ENCODE peak calls at places on chromosome 19, in six cellular contexts. F is ovary, O is tibial nerve, V is adrenal gland, M is upper lobe of left lung, S is IMR-90. E is an unnamed sample.
A peak's percentile ranks its signal among the peaks of the same experiment; 100 is the strongest.

GRCh38 chr19:30722236-30722635 is 350.1 kb downstream of the ZNF536 start:
- DNase-seq in F (no peak), O (no peak), V (no peak), M (no peak), S (no peak), E (peak; percentile 81)

GRCh38 chr19:2270157-2270571 is 11.8 kb downstream of the PEAK3 start:
- DNase-seq in F (peak; percentile 74), O (peak; percentile 60), V (peak; percentile 74), M (no peak), S (no peak), E (peak; percentile 93)

GRCh38 chr19:33660426-33661160 is 38.8 kb downstream of the CHST8 start:
- DNase-seq in F (no peak), O (no peak), V (no peak), M (no peak), S (no peak), E (no peak)

GRCh38 chr19:6394831-6395230 is 1.9 kb upstream of the GTF2F1 start:
- DNase-seq in F (no peak), O (no peak), V (no peak), M (no peak), S (no peak), E (no peak)

GRCh38 chr19:40147693-40148347 is 43.4 kb upstream of the MAP3K10 start:
- DNase-seq in F (no peak), O (no peak), V (peak; percentile 51), M (no peak), S (peak; percentile 77), E (peak; percentile 86)

GRCh38 chr19:15280048-15280725 is 47.9 kb upstream of the EPHX3 start:
- DNase-seq in F (no peak), O (no peak), V (no peak), M (peak; percentile 47), S (peak; percentile 71), E (no peak)

GRCh38 chr19:48308695-48309586 is 16.4 kb upstream of the EMP3 start:
- DNase-seq in F (no peak), O (no peak), V (no peak), M (no peak), S (no peak), E (no peak)

GRCh38 chr19:54391589-54392061 is 23.6 kb upstream of the TTYH1 start:
- DNase-seq in F (no peak), O (no peak), V (no peak), M (no peak), S (no peak), E (no peak)

GRCh38 chr19:45404557-45405434 is at the start of gene PPP1R13L:
- DNase-seq in F (peak; percentile 76), O (no peak), V (peak; percentile 88), M (peak; percentile 94), S (peak; percentile 56), E (peak; percentile 97)

GRCh38 chr19:15379083-15379995 is at the start of gene AKAP8:
- DNase-seq in F (peak; percentile 99), O (peak; percentile 97), V (peak; percentile 99), M (peak; percentile 99), S (peak; percentile 98), E (peak; percentile 98)

GRCh38 chr19:50791594-50792245 is 1.5 kb downstream of the ACP4 start:
- DNase-seq in F (no peak), O (no peak), V (no peak), M (no peak), S (no peak), E (no peak)

GRCh38 chr19:43148233-43148632 is 38.1 kb downstream of the PSG5 start:
- DNase-seq in F (no peak), O (no peak), V (no peak), M (no peak), S (peak; percentile 93), E (peak; percentile 69)

GRCh38 chr19:18777725-18778389 is 13.2 kb downstream of the COMP start:
- DNase-seq in F (no peak), O (no peak), V (no peak), M (no peak), S (no peak), E (no peak)

GRCh38 chr19:52541608-52542007 is 14.1 kb downstream of the ZNF808 start:
- DNase-seq in F (no peak), O (no peak), V (no peak), M (no peak), S (no peak), E (no peak)

GRCh38 chr19:55369651-55370304 is 485 bp downstream of the IL11 start:
- DNase-seq in F (no peak), O (no peak), V (no peak), M (no peak), S (peak; percentile 76), E (no peak)

GRCh38 chr19:6970478-6970877 is 50.8 kb downstream of the MBD3L2B start:
- DNase-seq in F (no peak), O (no peak), V (no peak), M (peak; percentile 30), S (no peak), E (no peak)

GRCh38 chr19:24086974-24087595 is at the start of gene ZNF254:
- DNase-seq in F (peak; percentile 80), O (peak; percentile 93), V (peak; percentile 96), M (peak; percentile 97), S (peak; percentile 95), E (peak; percentile 97)

GRCh38 chr19:21474671-21475181 is 30.7 kb upstream of the ZNF429 start:
- DNase-seq in F (peak; percentile 91), O (peak; percentile 29), V (peak; percentile 86), M (peak; percentile 85), S (peak; percentile 31), E (no peak)

GRCh38 chr19:6375411-6376010 is at the start of gene PSPN:
- DNase-seq in F (no peak), O (no peak), V (no peak), M (no peak), S (no peak), E (no peak)

GRCh38 chr19:51207747-51208146 is 17.1 kb upstream of the CD33 start:
- DNase-seq in F (no peak), O (no peak), V (no peak), M (no peak), S (no peak), E (no peak)

GRCh38 chr19:29480507-29480906 is 45.3 kb upstream of the VSTM2B start:
- DNase-seq in F (no peak), O (no peak), V (no peak), M (no peak), S (no peak), E (peak; percentile 40)

GRCh38 chr19:51726049-51726448 is 2.3 kb upstream of the HAS1 start:
- DNase-seq in F (peak; percentile 74), O (no peak), V (peak; percentile 20), M (no peak), S (peak; percentile 41), E (peak; percentile 76)

GRCh38 chr19:782195-783043 is 14.8 kb upstream of the PTBP1 start:
- DNase-seq in F (no peak), O (no peak), V (peak; percentile 44), M (no peak), S (peak; percentile 33), E (no peak)

GRCh38 chr19:778910-779653 is 18.2 kb upstream of the PTBP1 start:
- DNase-seq in F (no peak), O (peak; percentile 70), V (peak; percentile 67), M (peak; percentile 63), S (peak; percentile 94), E (peak; percentile 94)

GRCh38 chr19:781800-782194 is 15.5 kb upstream of the PTBP1 start:
- DNase-seq in F (no peak), O (no peak), V (no peak), M (no peak), S (no peak), E (no peak)

GRCh38 chr19:784541-784940 is 12.7 kb upstream of the PTBP1 start:
- DNase-seq in F (no peak), O (no peak), V (no peak), M (no peak), S (no peak), E (no peak)

DNA sequence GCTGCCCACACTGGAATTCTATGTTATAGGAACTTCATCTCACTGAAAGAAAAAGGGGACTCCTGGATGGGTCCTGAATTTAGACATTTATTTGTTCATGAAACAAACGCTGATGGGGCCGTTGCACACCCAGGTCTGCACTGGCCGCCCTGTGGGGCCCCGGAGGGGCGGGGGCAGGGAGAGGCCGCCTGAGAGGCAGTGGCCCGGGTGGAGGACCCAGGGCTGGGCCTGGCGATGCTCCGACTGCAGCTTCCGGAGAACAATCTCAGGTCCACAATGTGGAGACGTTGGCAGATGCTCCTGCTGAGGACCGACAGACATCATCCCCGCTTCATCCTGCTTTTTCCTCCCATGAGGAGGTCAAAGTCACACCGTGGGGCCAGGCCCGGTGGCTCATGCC is 16.3 kb upstream of the PTBP1 start:
- DNase-seq in F (no peak), O (no peak), V (no peak), M (no peak), S (no peak), E (no peak)
- H3K4me3 ChIP-seq in F (no peak overlapping the region), O (no peak overlapping the region), V (no peak overlapping the region), M (no peak overlapping the region), S (no peak overlapping the region), E (no peak overlapping the region)

GRCh38 chr19:4687396-4687795 is 17.3 kb upstream of the MYDGF start:
- DNase-seq in F (no peak), O (no peak), V (no peak), M (no peak), S (no peak), E (no peak)

GRCh38 chr19:4688587-4688986 is 18.4 kb upstream of the MYDGF start:
- DNase-seq in F (no peak), O (no peak), V (no peak), M (no peak), S (no peak), E (no peak)

GRCh38 chr19:4682417-4683200 is 12.5 kb upstream of the MYDGF start:
- DNase-seq in F (no peak), O (no peak), V (no peak), M (no peak), S (no peak), E (no peak)

GRCh38 chr19:4686700-4687099 is 16.6 kb upstream of the MYDGF start:
- DNase-seq in F (no peak), O (no peak), V (no peak), M (no peak), S (no peak), E (no peak)

GRCh38 chr19:4684312-4685095 is 14.4 kb upstream of the MYDGF start:
- DNase-seq in F (no peak), O (no peak), V (no peak), M (no peak), S (no peak), E (no peak)
- TF ChIP-seq POLR2A in F (no peak), O (no peak), V (no peak), M (no peak), S (no peak), E (no peak)

GRCh38 chr19:49333426-49334288 is 1.5 kb upstream of the CD37 start:
- DNase-seq in F (peak; percentile 19), O (no peak), V (no peak), M (peak; percentile 65), S (peak; percentile 40), E (no peak)
- H3K4me3 ChIP-seq in F (no peak overlapping the region), O (no peak overlapping the region), V (no peak overlapping the region), M (no peak overlapping the region), S (no peak overlapping the region), E (no peak overlapping the region)

GRCh38 chr19:1026189-1027019 is at the start of gene CNN2:
- DNase-seq in F (peak; percentile 85), O (peak; percentile 71), V (peak; percentile 70), M (peak; percentile 89), S (peak; percentile 67), E (peak; percentile 76)

GRCh38 chr19:1027020-1027952 is 878 bp downstream of the CNN2 start:
- DNase-seq in F (no peak), O (no peak), V (no peak), M (no peak), S (no peak), E (no peak)

GRCh38 chr19:1032264-1032867 is 6.0 kb downstream of the CNN2 start:
- DNase-seq in F (no peak), O (no peak), V (no peak), M (no peak), S (no peak), E (no peak)

GRCh38 chr19:1027953-1028902 is 1.8 kb downstream of the CNN2 start:
- DNase-seq in F (peak; percentile 87), O (no peak), V (peak; percentile 70), M (peak; percentile 82), S (peak; percentile 95), E (peak; percentile 95)
- TF ChIP-seq POLR2A in F (no peak), O (no peak), V (peak; percentile 24), M (peak; percentile 66), S (no peak), E (no peak)

E was measured in lower leg skin.